ENCODE peak calls at places on chromosomes 6 and 20, in seven cellular contexts. Z is cardiac muscle cell, P is endothelial cell, U is B cell, M is endodermal cell, X is cardiac fibroblast, J is uterus. O is an unnamed sample.

GRCh38 chr20:41316602-41317535 is 662 bp downstream of the ZHX3 start:
- DNase-seq in P (peak), M (peak), Z (peak), X (peak), U (peak), J (peak), O (peak)

GRCh38 chr6:148508401-148509151 is 165.9 kb downstream of the SASH1 start:
- DNase-seq in U (no peak), M (no peak), X (peak), P (no peak), Z (no peak), J (no peak), O (no peak)

GRCh38 chr20:51678041-51678697 is 90.0 kb downstream of the ATP9A start:
- DNase-seq in J (no peak), Z (no peak), U (no peak), M (no peak), X (no peak), P (peak), O (no peak)

GRCh38 chr6:36657942-36658544 is 20.5 kb upstream of the CDKN1A start:
- DNase-seq in M (no peak), X (peak), U (no peak), P (no peak), J (no peak), Z (no peak), O (no peak)

GRCh38 chr6:108521616-108522107 is 39.1 kb upstream of the FOXO3 start:
- DNase-seq in J (no peak), U (no peak), X (no peak), P (no peak), Z (no peak), M (no peak), O (no peak)

GRCh38 chr6:146543940-146544661 is 468 bp downstream of the RAB32 start:
- DNase-seq in X (peak), U (no peak), J (peak), M (peak), P (peak), Z (peak), O (peak)

GRCh38 chr6:126614642-126615504 is 275.0 kb downstream of the CENPW start:
- DNase-seq in J (no peak), U (no peak), M (peak), P (no peak), Z (no peak), X (no peak), O (no peak)

GRCh38 chr6:73694711-73695411 is 1.1 kb upstream of the CD109 start:
- DNase-seq in Z (no peak), X (peak), U (no peak), J (peak), P (no peak), M (peak), O (no peak)

GRCh38 chr6:138110229-138110628 is 3.0 kb upstream of the PERP start:
- DNase-seq in J (no peak), M (no peak), X (no peak), P (no peak), U (no peak), Z (no peak), O (no peak)

GRCh38 chr6:106981901-106982300 is 7.4 kb upstream of the CD24 start:
- DNase-seq in Z (no peak), J (no peak), M (no peak), X (no peak), P (no peak), U (no peak), O (no peak)

GRCh38 chr20:20327756-20328155 is 40.1 kb upstream of the INSM1 start:
- DNase-seq in J (no peak), P (no peak), M (no peak), U (no peak), Z (no peak), X (peak), O (no peak)

GRCh38 chr6:74879970-74880369 is 325.9 kb downstream of the COL12A1 start:
- DNase-seq in M (no peak), Z (no peak), X (no peak), J (no peak), U (no peak), P (no peak), O (no peak)

GRCh38 chr6:33343953-33344611 is 26.5 kb upstream of the ZBTB22 start:
- DNase-seq in X (no peak), U (peak), J (no peak), P (no peak), Z (no peak), M (no peak), O (no peak)

GRCh38 chr6:106060167-106060566 is 26.0 kb upstream of the PRDM1 start:
- DNase-seq in U (no peak), P (no peak), X (no peak), M (no peak), J (no peak), Z (no peak), O (no peak)

GRCh38 chr6:131061771-131062160 is 1.3 kb downstream of the EPB41L2 start:
- DNase-seq in X (peak), J (no peak), M (no peak), Z (no peak), U (no peak), P (no peak), O (peak)

GRCh38 chr20:53176133-53176532 is 204.0 kb downstream of the TSHZ2 start:
- DNase-seq in J (no peak), X (no peak), Z (no peak), U (no peak), P (no peak), M (peak), O (no peak)

GRCh38 chr6:53417141-53417540 is 68.4 kb upstream of the ELOVL5 start:
- DNase-seq in J (no peak), Z (no peak), X (no peak), M (no peak), U (no peak), P (no peak), O (no peak)
- TF ChIP-seq CTCF in J (no peak), Z (no peak), X (peak), M (peak), U (no peak), P (peak), O (no peak)

GRCh38 chr6:97218912-97219311 is 64.1 kb downstream of the MMS22L start:
- DNase-seq in J (no peak), M (no peak), X (no peak), Z (no peak), U (no peak), P (no peak), O (no peak)

DNA sequence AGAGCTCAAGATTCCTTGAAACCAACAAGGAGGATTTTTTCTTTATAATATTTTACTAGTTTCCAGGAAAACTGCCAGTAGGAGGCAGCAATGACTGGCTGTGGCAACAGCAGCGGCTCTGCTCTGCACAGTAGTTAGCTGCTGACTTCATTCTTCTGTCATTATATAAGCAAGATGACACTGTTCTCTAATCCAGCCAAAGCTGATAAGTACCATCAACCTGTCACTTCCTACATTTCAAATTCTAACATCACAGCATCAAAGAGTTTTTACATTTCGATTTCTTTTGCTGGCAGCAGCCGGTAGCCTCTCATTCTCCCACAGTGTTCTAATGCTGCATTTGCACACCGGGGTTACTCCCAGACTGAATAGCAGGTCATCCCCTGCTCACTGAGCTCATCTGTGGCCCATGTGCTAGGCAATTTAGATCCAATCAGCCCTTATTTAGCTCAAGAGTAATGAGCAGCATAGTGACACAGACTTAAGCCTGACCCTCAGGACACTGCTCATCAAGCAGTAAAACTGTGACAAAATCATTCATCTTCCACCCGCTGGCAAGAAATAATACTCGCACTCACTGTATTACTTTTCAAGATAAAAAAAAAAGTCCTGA is 67.8 kb downstream of the MMS22L start:
- DNase-seq in P (peak), J (no peak), Z (peak), X (peak), M (peak), U (no peak), O (no peak)
- TF ChIP-seq CTCF in P (peak), J (peak), Z (peak), X (peak), M (peak), U (no peak), O (no peak)

GRCh38 chr20:25540273-25540672 is 45.1 kb downstream of the NINL start:
- DNase-seq in J (no peak), Z (peak), M (peak), X (peak), U (no peak), P (no peak), O (no peak)
- TF ChIP-seq CTCF in J (peak), Z (peak), M (peak), X (peak), U (no peak), P (no peak), O (no peak)

GRCh38 chr6:163449076-163449475 is 34.6 kb downstream of the QKI start:
- DNase-seq in P (no peak), U (no peak), J (no peak), Z (no peak), M (no peak), X (peak), O (no peak)

GRCh38 chr6:163438940-163439335 is 24.4 kb downstream of the QKI start:
- DNase-seq in P (no peak), U (no peak), M (no peak), X (no peak), J (peak), Z (peak), O (no peak)

GRCh38 chr6:163442336-163442735 is 27.8 kb downstream of the QKI start:
- DNase-seq in J (no peak), U (no peak), X (no peak), M (no peak), P (no peak), Z (no peak), O (no peak)

GRCh38 chr6:163446529-163446928 is 32.0 kb downstream of the QKI start:
- DNase-seq in Z (no peak), U (no peak), X (no peak), P (no peak), J (no peak), M (no peak), O (no peak)

DNA sequence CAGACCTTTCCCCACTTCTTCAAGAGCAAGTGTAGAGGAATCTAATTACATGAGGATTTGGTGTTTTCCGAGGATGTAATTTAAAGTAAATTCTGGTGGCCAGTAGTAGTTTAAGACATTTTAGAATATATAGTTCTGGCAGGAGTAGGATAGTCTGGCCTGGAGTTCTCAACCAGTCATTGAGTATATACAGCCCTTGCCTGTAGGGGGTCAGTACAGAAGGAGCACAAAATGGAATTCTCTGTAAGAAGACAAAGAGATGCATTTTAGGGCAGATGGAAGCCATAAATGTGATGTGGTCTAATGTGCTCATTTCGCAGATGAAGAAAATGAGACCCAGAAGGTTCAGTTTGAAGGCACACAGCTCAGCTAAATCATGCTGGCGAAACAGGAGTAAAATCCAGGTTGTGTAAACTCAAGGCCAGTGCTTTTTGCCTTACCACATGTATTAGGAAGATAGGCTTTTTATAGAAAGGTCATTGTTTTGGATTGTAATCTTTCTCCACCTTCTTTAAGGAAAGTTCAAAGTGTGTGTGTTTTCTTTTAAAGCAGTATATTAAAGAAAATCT is 29.6 kb downstream of the QKI start:
- DNase-seq in U (no peak), Z (no peak), J (no peak), X (no peak), P (no peak), M (no peak), O (no peak)
- TF ChIP-seq CTCF in U (no peak), Z (no peak), J (no peak), X (no peak), P (peak), M (peak), O (no peak)

DNA sequence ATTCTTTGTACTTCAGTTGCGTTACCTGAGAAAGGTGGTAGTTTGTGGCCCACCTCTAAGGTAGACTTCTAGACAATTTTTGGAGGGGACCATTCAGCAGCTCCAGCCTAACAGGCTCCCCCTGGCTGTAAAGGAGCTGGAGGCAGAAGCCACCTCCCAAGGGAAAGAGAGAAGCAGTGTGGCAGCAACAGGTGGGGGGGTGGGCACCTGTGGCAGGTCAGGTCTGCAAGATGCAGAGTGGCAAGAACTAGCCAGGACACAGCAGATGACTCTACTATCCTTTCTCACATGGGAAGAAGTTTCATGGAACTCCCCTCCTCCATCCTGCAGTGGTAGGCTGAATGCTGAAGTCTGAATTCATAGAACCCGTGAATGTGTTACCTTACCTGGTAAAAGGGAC is 148.3 kb upstream of the DTNBP1 start:
- DNase-seq in M (no peak), U (no peak), P (no peak), Z (no peak), J (no peak), X (no peak), O (no peak)
- TF ChIP-seq CTCF in M (peak), U (no peak), P (no peak), Z (no peak), J (no peak), X (no peak), O (no peak)

GRCh38 chr6:3778701-3779573 is 27.4 kb upstream of the PXDC1 start:
- DNase-seq in P (no peak), M (no peak), Z (no peak), U (no peak), X (no peak), J (no peak), O (no peak)

GRCh38 chr6:3775386-3775785 is 23.9 kb upstream of the PXDC1 start:
- DNase-seq in P (no peak), X (no peak), U (no peak), Z (no peak), J (no peak), M (no peak), O (no peak)

GRCh38 chr6:3775906-3776305 is 24.4 kb upstream of the PXDC1 start:
- DNase-seq in J (no peak), U (no peak), M (no peak), P (no peak), X (no peak), Z (no peak), O (no peak)

GRCh38 chr6:3777695-3778461 is 26.4 kb upstream of the PXDC1 start:
- DNase-seq in M (no peak), P (no peak), Z (no peak), J (no peak), U (no peak), X (no peak), O (no peak)

GRCh38 chr6:3776881-3777507 is 25.5 kb upstream of the PXDC1 start:
- DNase-seq in X (no peak), U (no peak), P (peak), Z (peak), J (no peak), M (peak), O (peak)
- TF ChIP-seq CTCF in X (no peak), U (no peak), P (no peak), Z (no peak), J (no peak), M (peak), O (no peak)

GRCh38 chr20:63979549-63980316 is at the start of gene SAMD10:
- DNase-seq in X (peak), M (peak), Z (peak), U (peak), J (peak), P (peak), O (peak)
- TF ChIP-seq CTCF in X (no peak), M (peak), Z (no peak), U (no peak), J (no peak), P (no peak), O (no peak)

GRCh38 chr6:5325173-5325572 is 63.9 kb downstream of the FARS2 start:
- DNase-seq in X (no peak), J (no peak), P (peak), U (no peak), Z (no peak), M (no peak), O (no peak)
- TF ChIP-seq CTCF in X (no peak), J (no peak), P (no peak), U (no peak), Z (no peak), M (no peak), O (no peak)

GRCh38 chr6:42366999-42367352 is 84.8 kb downstream of the TRERF1 start:
- DNase-seq in J (no peak), X (no peak), M (no peak), Z (no peak), U (no peak), P (no peak), O (no peak)

GRCh38 chr6:42366011-42366705 is 85.6 kb downstream of the TRERF1 start:
- DNase-seq in M (no peak), U (no peak), P (no peak), J (no peak), X (no peak), Z (no peak), O (no peak)

GRCh38 chr6:42367353-42368011 is 84.2 kb downstream of the TRERF1 start:
- DNase-seq in M (no peak), J (no peak), X (peak), P (no peak), U (peak), Z (no peak), O (peak)

GRCh38 chr6:42369568-42369967 is 82.2 kb downstream of the TRERF1 start:
- DNase-seq in M (no peak), P (no peak), U (no peak), Z (no peak), J (no peak), X (no peak), O (peak)

GRCh38 chr6:42368156-42368555 is 83.6 kb downstream of the TRERF1 start:
- DNase-seq in J (no peak), Z (no peak), X (no peak), U (no peak), M (no peak), P (no peak), O (peak)
- TF ChIP-seq CTCF in J (no peak), Z (no peak), X (no peak), U (no peak), M (no peak), P (no peak), O (no peak)

O was measured in GM13976.